ENCODE peak calls at places on chromosomes 7 and 10, in seven cellular contexts. N, I, U, S, X, Z and T are unnamed samples.

GRCh38 chr10:132847856-132848255 is 61.9 kb upstream of the NKX6-2 start:
- DNase-seq in N (peak), I (no peak), U (no peak), S (no peak), X (peak), Z (no peak), T (no peak)

GRCh38 chr10:46268076-46268881 is 18.5 kb upstream of the ANTXRL start:
- DNase-seq in N (no peak), I (no peak), U (no peak), S (no peak), X (no peak), Z (no peak), T (no peak)

GRCh38 chr7:55244346-55244745 is 120.8 kb upstream of the LANCL2 start:
- DNase-seq in N (no peak), I (no peak), U (no peak), S (no peak), X (no peak), Z (peak), T (no peak)

GRCh38 chr7:43303740-43304241 is 191.3 kb downstream of the HECW1 start:
- DNase-seq in N (no peak), I (no peak), U (no peak), S (no peak), X (no peak), Z (no peak), T (no peak)

GRCh38 chr10:48306870-48307531 is 524 bp downstream of the MAPK8 start:
- DNase-seq in N (peak), I (peak), U (no peak), S (peak), X (peak), Z (peak), T (no peak)

GRCh38 chr7:38512704-38513103 is 118.5 kb downstream of the AMPH start:
- DNase-seq in N (no peak), I (no peak), U (no peak), S (no peak), X (no peak), Z (peak), T (no peak)

GRCh38 chr7:21108182-21108581 is 319.7 kb upstream of the SP4 start:
- DNase-seq in N (no peak), I (no peak), U (no peak), S (peak), X (no peak), Z (no peak), T (no peak)

GRCh38 chr7:4713183-4713784 is 31.2 kb downstream of the FOXK1 start:
- DNase-seq in N (no peak), I (peak), U (no peak), S (no peak), X (peak), Z (peak), T (no peak)

GRCh38 chr10:124742418-124743187 is 1.6 kb downstream of the FAM53B start:
- DNase-seq in N (no peak), I (no peak), U (no peak), S (no peak), X (no peak), Z (peak), T (no peak)

GRCh38 chr10:45254892-45255291 is 60.5 kb downstream of the OR13A1 start:
- DNase-seq in N (no peak), I (no peak), U (no peak), S (no peak), X (no peak), Z (no peak), T (no peak)

GRCh38 chr10:103481974-103482531 is 3.0 kb upstream of the CALHM3 start:
- DNase-seq in N (no peak), I (peak), U (peak), S (peak), X (no peak), Z (peak), T (no peak)

GRCh38 chr10:117320050-117320665 is 55.1 kb downstream of the PDZD8 start:
- DNase-seq in N (no peak), I (peak), U (no peak), S (no peak), X (no peak), Z (peak), T (no peak)

GRCh38 chr7:42491106-42491505 is 254.1 kb upstream of the GLI3 start:
- DNase-seq in N (no peak), I (no peak), U (no peak), S (no peak), X (no peak), Z (no peak), T (no peak)

GRCh38 chr10:125441151-125441550 is 241.8 kb downstream of the TEX36 start:
- DNase-seq in N (no peak), I (no peak), U (no peak), S (no peak), X (no peak), Z (peak), T (no peak)

GRCh38 chr10:96576277-96576980 is 10.4 kb downstream of the TM9SF3 start:
- DNase-seq in N (no peak), I (no peak), U (no peak), S (no peak), X (no peak), Z (no peak), T (no peak)

GRCh38 chr7:152683297-152683696 is 7.4 kb upstream of the XRCC2 start:
- DNase-seq in N (no peak), I (no peak), U (no peak), S (no peak), X (no peak), Z (no peak), T (no peak)

GRCh38 chr10:97683556-97684357 is 3.3 kb downstream of the AVPI1 start:
- DNase-seq in N (no peak), I (peak), U (no peak), S (no peak), X (no peak), Z (peak), T (no peak)

GRCh38 chr10:113434950-113435349 is 117.9 kb upstream of the HABP2 start:
- DNase-seq in N (no peak), I (no peak), U (no peak), S (no peak), X (no peak), Z (no peak), T (no peak)

GRCh38 chr10:99685232-99686041 is 26.1 kb downstream of the ENTPD7 start:
- DNase-seq in N (no peak), I (no peak), U (no peak), S (no peak), X (no peak), Z (peak), T (peak)

GRCh38 chr10:86287966-86288579 is 78.5 kb downstream of the GRID1 start:
- DNase-seq in N (peak), I (no peak), U (no peak), S (no peak), X (no peak), Z (no peak), T (no peak)

GRCh38 chr7:23275906-23276305 is 23.2 kb upstream of the MALSU1 start:
- DNase-seq in N (no peak), I (no peak), U (no peak), S (no peak), X (no peak), Z (no peak), T (no peak)

GRCh38 chr7:80140388-80140787 is 5.8 kb downstream of the GNAI1 start:
- DNase-seq in N (no peak), I (no peak), U (no peak), S (no peak), X (no peak), Z (no peak), T (no peak)

GRCh38 chr10:32210306-32211045 is 136.5 kb downstream of the EPC1 start:
- DNase-seq in N (no peak), I (peak), U (peak), S (peak), X (no peak), Z (peak), T (no peak)

GRCh38 chr10:85927952-85928677 is 438.5 kb downstream of the GRID1 start:
- DNase-seq in N (no peak), I (no peak), U (no peak), S (peak), X (no peak), Z (no peak), T (no peak)

DNA sequence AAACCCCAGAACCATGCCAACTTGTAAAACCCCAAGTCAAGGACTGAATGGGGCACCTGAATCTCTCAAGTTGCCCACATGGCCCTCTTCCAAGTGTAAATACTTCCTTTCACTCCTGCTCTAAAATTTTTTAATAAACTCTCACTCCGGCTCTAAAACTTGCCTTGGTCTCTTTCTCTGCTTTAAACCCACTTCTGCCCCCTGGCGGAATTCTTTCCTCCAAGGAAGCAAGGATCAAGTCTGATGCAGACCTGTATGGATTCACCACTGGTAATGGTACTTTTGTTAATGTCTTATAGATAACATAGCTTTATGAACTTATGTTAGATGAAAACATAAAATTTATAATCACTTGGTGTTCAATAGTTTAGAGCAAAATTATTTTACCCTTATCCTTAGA is 33.8 kb downstream of the SLC16A9 start:
- DNase-seq in N (no peak), I (no peak), U (no peak), S (no peak), X (no peak), Z (no peak), T (no peak)
- TF ChIP-seq CTCF in N (no peak), I (peak), U (peak), S (no peak), X (no peak), Z (peak), T (no peak)

GRCh38 chr10:119029613-119030420 is at the start of gene NANOS1:
- DNase-seq in N (peak), I (no peak), U (no peak), S (no peak), X (no peak), Z (no peak), T (no peak)

GRCh38 chr10:119026301-119027110 is 3.0 kb upstream of the NANOS1 start:
- DNase-seq in N (peak), I (no peak), U (no peak), S (no peak), X (no peak), Z (no peak), T (no peak)

GRCh38 chr10:119031496-119032059 is 2.1 kb downstream of the NANOS1 start:
- DNase-seq in N (no peak), I (no peak), U (no peak), S (no peak), X (no peak), Z (no peak), T (no peak)

GRCh38 chr10:119030421-119031250 is 1.1 kb downstream of the NANOS1 start:
- DNase-seq in N (peak), I (peak), U (no peak), S (peak), X (peak), Z (peak), T (no peak)

DNA sequence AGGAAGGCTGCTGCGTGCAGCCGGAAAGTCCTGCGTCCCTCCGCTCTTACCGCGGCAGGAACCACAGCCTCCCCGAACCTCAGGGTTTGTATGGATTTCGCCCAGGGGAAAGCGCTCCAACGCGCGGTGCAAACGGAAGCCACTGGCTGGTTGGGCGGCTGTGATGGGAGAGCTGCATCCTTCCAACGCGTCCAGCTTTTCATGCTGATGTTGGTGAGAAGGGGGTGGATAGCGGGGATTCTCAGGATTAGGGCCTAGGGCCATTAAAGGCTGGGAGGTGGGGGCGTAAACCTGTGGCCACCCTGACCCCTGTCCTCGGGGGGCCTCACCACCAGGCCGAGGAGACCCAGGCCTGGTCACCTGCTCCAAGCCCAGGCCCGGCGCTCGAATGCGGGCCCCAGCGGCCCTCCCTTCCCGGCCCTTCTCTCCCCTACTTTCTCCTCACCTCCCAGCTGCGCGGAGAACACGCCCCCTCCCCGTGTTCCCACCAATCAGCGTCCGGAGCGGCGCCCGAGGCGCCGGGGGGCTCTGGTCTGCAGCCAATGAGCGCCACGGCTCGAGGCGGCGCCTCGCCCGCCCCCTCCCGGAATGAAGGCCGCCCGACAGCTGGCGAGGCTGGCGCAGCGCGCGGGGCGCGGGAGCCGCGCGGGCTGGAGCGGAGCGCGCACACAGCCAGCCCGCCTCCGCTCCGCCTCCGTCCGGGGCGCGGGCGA is 458 bp upstream of the NANOS1 start:
- DNase-seq in N (peak), I (peak), U (no peak), S (peak), X (peak), Z (peak), T (no peak)
- TF ChIP-seq CTCF in N (peak), I (peak), U (no peak), S (peak), X (peak), Z (no peak), T (no peak)

GRCh38 chr7:85186521-85187241 is at the start of gene SEMA3D:
- DNase-seq in N (peak), I (peak), U (no peak), S (peak), X (peak), Z (peak), T (peak)
- TF ChIP-seq CTCF in N (peak), I (peak), U (peak), S (peak), X (peak), Z (peak), T (peak)

DNA sequence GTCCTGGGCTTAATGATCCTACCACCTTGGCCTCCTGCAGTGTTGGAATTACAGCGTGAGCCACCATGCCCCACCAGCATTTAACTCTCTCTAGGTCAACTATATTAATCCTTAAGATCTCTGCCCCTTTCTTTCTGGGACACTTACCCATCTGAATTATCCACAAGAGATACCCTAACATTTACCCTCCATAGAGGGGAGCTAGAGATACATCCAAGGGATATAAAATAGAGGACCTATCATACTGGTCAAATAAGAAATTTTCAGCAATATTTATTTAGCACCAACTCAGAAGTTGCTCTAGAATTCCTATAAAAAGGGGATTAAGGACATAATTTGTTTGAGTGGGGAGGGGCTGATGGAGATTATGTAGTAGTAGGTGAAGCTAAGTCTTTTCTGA is 96.5 kb downstream of the OTUD1 start:
- DNase-seq in N (no peak), I (no peak), U (no peak), S (no peak), X (no peak), Z (no peak), T (no peak)
- TF ChIP-seq CTCF in N (no peak), I (no peak), U (no peak), S (peak), X (no peak), Z (no peak), T (no peak)

GRCh38 chr7:92737706-92738105 is 98.7 kb downstream of the CDK6 start:
- DNase-seq in N (no peak), I (no peak), U (no peak), S (no peak), X (no peak), Z (peak), T (no peak)

GRCh38 chr7:92742186-92742585 is 94.2 kb downstream of the CDK6 start:
- DNase-seq in N (no peak), I (no peak), U (no peak), S (no peak), X (no peak), Z (no peak), T (no peak)

GRCh38 chr7:92740134-92740533 is 96.2 kb downstream of the CDK6 start:
- DNase-seq in N (no peak), I (no peak), U (no peak), S (no peak), X (no peak), Z (peak), T (no peak)

GRCh38 chr7:92739091-92739490 is 97.3 kb downstream of the CDK6 start:
- DNase-seq in N (no peak), I (no peak), U (no peak), S (no peak), X (no peak), Z (peak), T (no peak)

GRCh38 chr7:92740713-92741126 is 95.7 kb downstream of the CDK6 start:
- DNase-seq in N (no peak), I (peak), U (no peak), S (no peak), X (no peak), Z (peak), T (no peak)
- TF ChIP-seq CTCF in N (no peak), I (no peak), U (no peak), S (no peak), X (no peak), Z (no peak), T (no peak)

DNA sequence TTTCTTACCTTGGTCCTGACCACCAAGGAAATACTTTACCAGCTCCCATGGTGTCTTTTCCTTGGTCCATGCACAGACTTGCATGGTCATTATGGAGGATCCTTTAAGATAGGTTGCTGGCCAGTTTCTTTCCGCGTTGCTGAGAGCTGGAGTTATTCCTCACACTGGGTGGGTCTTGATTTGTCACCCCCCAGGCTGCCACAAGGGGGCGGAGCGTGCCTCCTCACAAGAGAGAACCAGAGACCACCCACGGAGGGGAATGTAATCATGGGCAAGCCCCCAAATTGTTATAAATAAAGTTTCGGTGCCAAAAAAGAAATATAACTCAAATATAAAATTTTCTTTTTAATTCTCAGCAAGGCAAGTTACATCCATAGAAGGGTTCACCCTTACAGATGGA is 10.5 kb upstream of the TRIM24 start:
- DNase-seq in N (no peak), I (no peak), U (no peak), S (no peak), X (no peak), Z (no peak), T (no peak)
- TF ChIP-seq CTCF in N (no peak), I (peak), U (peak), S (peak), X (no peak), Z (peak), T (peak)